ENCODE peak calls at places on chromosomes 16 and 17, in eight cellular contexts. J is uterus; Z is NCI-H1105; T is activated T-helper 1 cell treated with anti-CD3 and anti-CD28 coated beads, Interleukin-2, amount 50 U/mL, for 16 hours; B is thoracic aorta; K is Right ventricle myocardium superior; Q is SJSA1; U is NCI-H2171 treated with DMSO at 0.1 percent for 48 hours. E is an unnamed sample.

GRCh38 chr16:70796301-70796700 is 4.7 kb downstream of the VAC14 start:
- DNase-seq in J (no peak), Z (no peak), T (no peak), B (no peak), K (no peak), Q (no peak), U (no peak), E (no peak)

GRCh38 chr17:37090941-37091340 is 142.2 kb downstream of the AATF start:
- DNase-seq in J (no peak), Z (no peak), T (no peak), B (no peak), K (no peak), Q (no peak), U (no peak), E (no peak)

GRCh38 chr17:35252646-35253045 is 9.8 kb downstream of the SLFN5 start:
- DNase-seq in J (no peak), Z (no peak), T (no peak), B (no peak), K (no peak), Q (no peak), U (no peak), E (no peak)

GRCh38 chr16:1800703-1801102 is 7.2 kb upstream of the IGFALS start:
- DNase-seq in J (no peak), Z (no peak), T (no peak), B (no peak), K (no peak), Q (no peak), U (no peak), E (no peak)

GRCh38 chr17:69327060-69327831 is at the start of gene ABCA5:
- DNase-seq in J (peak), Z (peak), T (peak), B (peak), K (peak), Q (peak), U (peak), E (peak)

GRCh38 chr17:80622170-80622466 is 77.5 kb downstream of the RPTOR start:
- DNase-seq in J (no peak), Z (no peak), T (no peak), B (no peak), K (no peak), Q (no peak), U (no peak), E (no peak)

GRCh38 chr17:44878627-44879221 is 20.5 kb downstream of the EFTUD2 start:
- DNase-seq in J (peak), Z (no peak), T (no peak), B (no peak), K (no peak), Q (no peak), U (peak), E (no peak)

GRCh38 chr16:27272076-27272475 is 3.5 kb upstream of the NSMCE1 start:
- DNase-seq in J (no peak), Z (no peak), T (no peak), B (no peak), K (no peak), Q (no peak), U (no peak), E (no peak)

GRCh38 chr17:836154-836553 is 54.0 kb downstream of the MRM3 start:
- DNase-seq in J (no peak), Z (no peak), T (no peak), B (no peak), K (no peak), Q (no peak), U (no peak), E (no peak)

GRCh38 chr16:51121850-51122249 is 29.2 kb downstream of the SALL1 start:
- DNase-seq in J (no peak), Z (no peak), T (no peak), B (no peak), K (no peak), Q (no peak), U (no peak), E (no peak)

GRCh38 chr16:3589991-3590701 is 12.9 kb upstream of the NLRC3 start:
- DNase-seq in J (no peak), Z (no peak), T (no peak), B (no peak), K (no peak), Q (no peak), U (no peak), E (no peak)

GRCh38 chr17:76796081-76796480 is 58.2 kb downstream of the MFSD11 start:
- DNase-seq in J (no peak), Z (no peak), T (no peak), B (no peak), K (no peak), Q (no peak), U (no peak), E (no peak)

GRCh38 chr17:78995022-78995760 is 14.4 kb downstream of the CANT1 start:
- DNase-seq in J (peak), Z (no peak), T (no peak), B (no peak), K (no peak), Q (peak), U (no peak), E (no peak)

GRCh38 chr17:71535311-71535710 is 585.5 kb upstream of the SOX9 start:
- DNase-seq in J (no peak), Z (no peak), T (no peak), B (no peak), K (no peak), Q (no peak), U (no peak), E (no peak)

GRCh38 chr17:49290690-49291326 is 60.2 kb upstream of the PHOSPHO1 start:
- DNase-seq in J (no peak), Z (peak), T (no peak), B (no peak), K (no peak), Q (no peak), U (peak), E (peak)

GRCh38 chr17:9271989-9272388 is 250.7 kb downstream of the NTN1 start:
- DNase-seq in J (no peak), Z (no peak), T (no peak), B (no peak), K (no peak), Q (no peak), U (no peak), E (no peak)

GRCh38 chr16:9402293-9402865 is 310.9 kb downstream of the HAPSTR1 start:
- DNase-seq in J (no peak), Z (no peak), T (no peak), B (no peak), K (no peak), Q (no peak), U (no peak), E (no peak)

GRCh38 chr17:50596191-50597037 is 35.9 kb downstream of the CACNA1G start:
- DNase-seq in J (no peak), Z (no peak), T (no peak), B (no peak), K (no peak), Q (no peak), U (no peak), E (no peak)

GRCh38 chr16:83470406-83470805 is 337.4 kb upstream of the HSBP1 start:
- DNase-seq in J (no peak), Z (no peak), T (no peak), B (no peak), K (no peak), Q (no peak), U (no peak), E (no peak)

GRCh38 chr16:50684823-50685455 is 3.8 kb upstream of the SNX20 start:
- DNase-seq in J (no peak), Z (no peak), T (no peak), B (no peak), K (no peak), Q (no peak), U (no peak), E (no peak)

GRCh38 chr16:23491490-23492391 is 18.6 kb downstream of the GGA2 start:
- DNase-seq in J (no peak), Z (no peak), T (no peak), B (no peak), K (no peak), Q (peak), U (no peak), E (no peak)

GRCh38 chr17:47966079-47966519 is 4.8 kb upstream of the CDK5RAP3 start:
- DNase-seq in J (peak), Z (no peak), T (no peak), B (no peak), K (no peak), Q (no peak), U (no peak), E (no peak)

GRCh38 chr17:82874011-82874835 is 34.4 kb upstream of the ZNF750 start:
- DNase-seq in J (no peak), Z (no peak), T (no peak), B (no peak), K (no peak), Q (no peak), U (no peak), E (no peak)

GRCh38 chr17:80100035-80100323 is 1.4 kb upstream of the GAA start:
- DNase-seq in J (no peak), Z (no peak), T (no peak), B (no peak), K (no peak), Q (no peak), U (no peak), E (no peak)

GRCh38 chr17:55690105-55690508 is 32.6 kb downstream of the TMEM100 start:
- DNase-seq in J (no peak), Z (no peak), T (no peak), B (no peak), K (no peak), Q (no peak), U (peak), E (no peak)

GRCh38 chr17:46064460-46064859 is 65.4 kb downstream of the STH start:
- DNase-seq in J (no peak), Z (no peak), T (no peak), B (no peak), K (no peak), Q (no peak), U (no peak), E (no peak)

GRCh38 chr17:6605142-6605541 is 35.4 kb downstream of the KIAA0753 start:
- DNase-seq in J (no peak), Z (no peak), T (no peak), B (no peak), K (no peak), Q (no peak), U (no peak), E (no peak)

GRCh38 chr16:8708546-8708945 is 34.1 kb downstream of the ABAT start:
- DNase-seq in J (no peak), Z (no peak), T (no peak), B (no peak), K (no peak), Q (no peak), U (peak), E (no peak)

GRCh38 chr16:2499890-2500633 is 13.7 kb upstream of the ATP6V0C start:
- DNase-seq in J (no peak), Z (no peak), T (no peak), B (no peak), K (no peak), Q (no peak), U (no peak), E (no peak)

GRCh38 chr17:3688852-3689261 is 7.1 kb downstream of the P2RX5 start:
- DNase-seq in J (no peak), Z (no peak), T (no peak), B (no peak), K (no peak), Q (no peak), U (no peak), E (no peak)

GRCh38 chr17:35660902-35661301 is 70.5 kb upstream of the RASL10B start:
- DNase-seq in J (no peak), Z (no peak), T (no peak), B (no peak), K (no peak), Q (no peak), U (no peak), E (no peak)

GRCh38 chr16:68898026-68898425 is 54.7 kb downstream of the TANGO6 start:
- DNase-seq in J (no peak), Z (no peak), T (no peak), B (no peak), K (no peak), Q (no peak), U (no peak), E (no peak)

GRCh38 chr16:73916839-73917594 is 379.6 kb upstream of the PSMD7 start:
- DNase-seq in J (no peak), Z (no peak), T (no peak), B (no peak), K (no peak), Q (no peak), U (no peak), E (no peak)

GRCh38 chr16:383326-384020 is 1.7 kb upstream of the PGAP6 start:
- DNase-seq in J (no peak), Z (no peak), T (no peak), B (no peak), K (peak), Q (no peak), U (no peak), E (no peak)

GRCh38 chr17:78840530-78840779 is 159 bp downstream of the USP36 start:
- DNase-seq in J (no peak), Z (no peak), T (no peak), B (no peak), K (no peak), Q (no peak), U (no peak), E (no peak)

E was measured in brain pericyte.